ENCODE peak calls at places on chromosomes 6 and 20, in six cellular contexts. One of them, this sample, is unnamed. For H3K4me1, the result is how much of the 10 kb centered on the place peaks cover.

GRCh38 chr6:140436023-140436811 is 1061.8 kb upstream of the CITED2 start:
- DNase-seq in H1: no peak
- DNase-seq in mesenchymal stem cell: peak
- DNase-seq in IMR-90: peak
- DNase-seq in trophoblast cell: peak
- DNase-seq in neuronal stem cell: peak
- DNase-seq in this sample: peak

GRCh38 chr20:50455656-50456451 is 54.3 kb upstream of the PTPN1 start:
- DNase-seq in H1: no peak
- DNase-seq in mesenchymal stem cell: no peak
- DNase-seq in IMR-90: no peak
- DNase-seq in trophoblast cell: no peak
- DNase-seq in neuronal stem cell: no peak
- DNase-seq in this sample: no peak

GRCh38 chr6:75747371-75747984 is 1.6 kb upstream of the MYO6 start:
- DNase-seq in H1: no peak
- DNase-seq in mesenchymal stem cell: no peak
- DNase-seq in IMR-90: no peak
- DNase-seq in trophoblast cell: peak
- DNase-seq in neuronal stem cell: no peak
- DNase-seq in this sample: no peak

GRCh38 chr20:57835462-57836455 is 125.9 kb upstream of the PMEPA1 start:
- DNase-seq in H1: no peak
- DNase-seq in mesenchymal stem cell: no peak
- DNase-seq in IMR-90: no peak
- DNase-seq in trophoblast cell: peak
- DNase-seq in neuronal stem cell: no peak
- DNase-seq in this sample: peak

GRCh38 chr6:165488624-165489295 is 174.3 kb downstream of the PDE10A start:
- DNase-seq in H1: no peak
- DNase-seq in mesenchymal stem cell: no peak
- DNase-seq in IMR-90: no peak
- DNase-seq in trophoblast cell: no peak
- DNase-seq in neuronal stem cell: no peak
- DNase-seq in this sample: no peak

GRCh38 chr6:113632220-113632864 is 224.8 kb upstream of the MARCKS start:
- DNase-seq in H1: no peak
- DNase-seq in mesenchymal stem cell: peak
- DNase-seq in IMR-90: peak
- DNase-seq in trophoblast cell: peak
- DNase-seq in neuronal stem cell: peak
- DNase-seq in this sample: no peak

GRCh38 chr6:33904050-33904827 is 100.4 kb upstream of the MLN start:
- DNase-seq in H1: no peak
- DNase-seq in mesenchymal stem cell: no peak
- DNase-seq in IMR-90: no peak
- DNase-seq in trophoblast cell: no peak
- DNase-seq in neuronal stem cell: no peak
- DNase-seq in this sample: no peak

GRCh38 chr6:159084493-159085091 is 39.8 kb upstream of the TAGAP start:
- DNase-seq in H1: no peak
- DNase-seq in mesenchymal stem cell: peak
- DNase-seq in IMR-90: peak
- DNase-seq in trophoblast cell: peak
- DNase-seq in neuronal stem cell: no peak
- DNase-seq in this sample: no peak

GRCh38 chr6:40286027-40286426 is 301.1 kb downstream of the LRFN2 start:
- DNase-seq in H1: no peak
- DNase-seq in mesenchymal stem cell: no peak
- DNase-seq in IMR-90: no peak
- DNase-seq in trophoblast cell: no peak
- DNase-seq in neuronal stem cell: no peak
- DNase-seq in this sample: peak

GRCh38 chr6:144768676-144769599 is 483.8 kb downstream of the UTRN start:
- DNase-seq in H1: no peak
- DNase-seq in mesenchymal stem cell: no peak
- DNase-seq in IMR-90: no peak
- DNase-seq in trophoblast cell: no peak
- DNase-seq in neuronal stem cell: no peak
- DNase-seq in this sample: no peak

GRCh38 chr20:57930328-57930727 is 220.5 kb upstream of the PMEPA1 start:
- DNase-seq in H1: no peak
- DNase-seq in mesenchymal stem cell: no peak
- DNase-seq in IMR-90: no peak
- DNase-seq in trophoblast cell: no peak
- DNase-seq in neuronal stem cell: no peak
- DNase-seq in this sample: no peak

GRCh38 chr6:160979063-160979708 is 12.4 kb upstream of the MAP3K4 start:
- DNase-seq in H1: no peak
- DNase-seq in mesenchymal stem cell: peak
- DNase-seq in IMR-90: peak
- DNase-seq in trophoblast cell: no peak
- DNase-seq in neuronal stem cell: no peak
- DNase-seq in this sample: no peak

GRCh38 chr6:16539086-16539931 is 222.0 kb downstream of the ATXN1 start:
- DNase-seq in H1: no peak
- DNase-seq in mesenchymal stem cell: no peak
- DNase-seq in IMR-90: no peak
- DNase-seq in trophoblast cell: no peak
- DNase-seq in neuronal stem cell: no peak
- DNase-seq in this sample: no peak

GRCh38 chr20:46592580-46593362 is 42.3 kb upstream of the OCSTAMP start:
- DNase-seq in H1: no peak
- DNase-seq in mesenchymal stem cell: no peak
- DNase-seq in IMR-90: no peak
- DNase-seq in trophoblast cell: peak
- DNase-seq in neuronal stem cell: no peak
- DNase-seq in this sample: peak

GRCh38 chr20:19231359-19232035 is 19.1 kb downstream of the SLC24A3 start:
- DNase-seq in H1: no peak
- DNase-seq in mesenchymal stem cell: no peak
- DNase-seq in IMR-90: no peak
- DNase-seq in trophoblast cell: no peak
- DNase-seq in neuronal stem cell: no peak
- DNase-seq in this sample: no peak

GRCh38 chr20:52847029-52847660 is 125.0 kb upstream of the TSHZ2 start:
- DNase-seq in H1: no peak
- DNase-seq in mesenchymal stem cell: no peak
- DNase-seq in IMR-90: no peak
- DNase-seq in trophoblast cell: no peak
- DNase-seq in neuronal stem cell: no peak
- DNase-seq in this sample: no peak

GRCh38 chr6:157461000-157461915 is 80.3 kb downstream of the ZDHHC14 start:
- DNase-seq in H1: no peak
- DNase-seq in mesenchymal stem cell: peak
- DNase-seq in IMR-90: peak
- DNase-seq in trophoblast cell: peak
- DNase-seq in neuronal stem cell: no peak
- DNase-seq in this sample: peak

GRCh38 chr6:11434565-11435326 is 102.8 kb upstream of the TMEM170B start:
- DNase-seq in H1: no peak
- DNase-seq in mesenchymal stem cell: peak
- DNase-seq in IMR-90: peak
- DNase-seq in trophoblast cell: peak
- DNase-seq in neuronal stem cell: no peak
- DNase-seq in this sample: no peak

GRCh38 chr6:121748376-121748775 is 312.9 kb downstream of the GJA1 start:
- DNase-seq in H1: no peak
- DNase-seq in mesenchymal stem cell: peak
- DNase-seq in IMR-90: peak
- DNase-seq in trophoblast cell: no peak
- DNase-seq in neuronal stem cell: no peak
- DNase-seq in this sample: no peak

GRCh38 chr6:79648315-79648714 is 17.2 kb downstream of the SH3BGRL2 start:
- DNase-seq in H1: no peak
- DNase-seq in mesenchymal stem cell: no peak
- DNase-seq in IMR-90: no peak
- DNase-seq in trophoblast cell: no peak
- DNase-seq in neuronal stem cell: no peak
- DNase-seq in this sample: no peak

GRCh38 chr6:97812940-97813339 is 529.9 kb upstream of the MMS22L start:
- DNase-seq in H1: no peak
- DNase-seq in mesenchymal stem cell: no peak
- DNase-seq in IMR-90: no peak
- DNase-seq in trophoblast cell: peak
- DNase-seq in neuronal stem cell: no peak
- DNase-seq in this sample: no peak

GRCh38 chr20:48350291-48350988 is 477.4 kb downstream of the PREX1 start:
- DNase-seq in H1: peak
- DNase-seq in mesenchymal stem cell: no peak
- DNase-seq in IMR-90: no peak
- DNase-seq in trophoblast cell: peak
- DNase-seq in neuronal stem cell: no peak
- DNase-seq in this sample: peak

GRCh38 chr6:151142676-151143075 is 97.1 kb upstream of the AKAP12 start:
- DNase-seq in H1: no peak
- DNase-seq in mesenchymal stem cell: no peak
- DNase-seq in IMR-90: no peak
- DNase-seq in trophoblast cell: no peak
- DNase-seq in neuronal stem cell: no peak
- DNase-seq in this sample: no peak

GRCh38 chr6:151140767-151141166 is 99.0 kb upstream of the AKAP12 start:
- DNase-seq in H1: no peak
- DNase-seq in mesenchymal stem cell: no peak
- DNase-seq in IMR-90: no peak
- DNase-seq in trophoblast cell: no peak
- DNase-seq in neuronal stem cell: no peak
- DNase-seq in this sample: no peak

GRCh38 chr6:151141685-151142084 is 98.1 kb upstream of the AKAP12 start:
- DNase-seq in H1: no peak
- DNase-seq in mesenchymal stem cell: peak
- DNase-seq in IMR-90: no peak
- DNase-seq in trophoblast cell: no peak
- DNase-seq in neuronal stem cell: no peak
- DNase-seq in this sample: no peak

GRCh38 chr6:151143337-151143736 is 96.4 kb upstream of the AKAP12 start:
- DNase-seq in H1: no peak
- DNase-seq in mesenchymal stem cell: no peak
- DNase-seq in IMR-90: no peak
- DNase-seq in trophoblast cell: no peak
- DNase-seq in neuronal stem cell: no peak
- DNase-seq in this sample: no peak

GRCh38 chr6:151143806-151144205 is 96.0 kb upstream of the AKAP12 start:
- DNase-seq in H1: no peak
- DNase-seq in mesenchymal stem cell: no peak
- DNase-seq in IMR-90: no peak
- DNase-seq in trophoblast cell: no peak
- DNase-seq in neuronal stem cell: no peak
- DNase-seq in this sample: no peak
- H2AFZ ChIP-seq in H1: peak
- H2AFZ ChIP-seq in mesenchymal stem cell: no peak
- H2AFZ ChIP-seq in IMR-90: peak
- H2AFZ ChIP-seq in trophoblast cell: no peak
- H2AFZ ChIP-seq in neuronal stem cell: peak
- H2AFZ ChIP-seq in this sample: no peak

GRCh38 chr6:14888575-14889000 is 357.3 kb upstream of the JARID2 start:
- DNase-seq in H1: no peak
- DNase-seq in mesenchymal stem cell: no peak
- DNase-seq in IMR-90: no peak
- DNase-seq in trophoblast cell: peak
- DNase-seq in neuronal stem cell: no peak
- DNase-seq in this sample: no peak
- H2AK5ac ChIP-seq in H1: peak
- H2AK5ac ChIP-seq in mesenchymal stem cell: no peak
- H2AK5ac ChIP-seq in IMR-90: peak
- H2AK5ac ChIP-seq in trophoblast cell: no peak
- H2AK5ac ChIP-seq in neuronal stem cell: no peak
- H2AK5ac ChIP-seq in this sample: no peak

DNA sequence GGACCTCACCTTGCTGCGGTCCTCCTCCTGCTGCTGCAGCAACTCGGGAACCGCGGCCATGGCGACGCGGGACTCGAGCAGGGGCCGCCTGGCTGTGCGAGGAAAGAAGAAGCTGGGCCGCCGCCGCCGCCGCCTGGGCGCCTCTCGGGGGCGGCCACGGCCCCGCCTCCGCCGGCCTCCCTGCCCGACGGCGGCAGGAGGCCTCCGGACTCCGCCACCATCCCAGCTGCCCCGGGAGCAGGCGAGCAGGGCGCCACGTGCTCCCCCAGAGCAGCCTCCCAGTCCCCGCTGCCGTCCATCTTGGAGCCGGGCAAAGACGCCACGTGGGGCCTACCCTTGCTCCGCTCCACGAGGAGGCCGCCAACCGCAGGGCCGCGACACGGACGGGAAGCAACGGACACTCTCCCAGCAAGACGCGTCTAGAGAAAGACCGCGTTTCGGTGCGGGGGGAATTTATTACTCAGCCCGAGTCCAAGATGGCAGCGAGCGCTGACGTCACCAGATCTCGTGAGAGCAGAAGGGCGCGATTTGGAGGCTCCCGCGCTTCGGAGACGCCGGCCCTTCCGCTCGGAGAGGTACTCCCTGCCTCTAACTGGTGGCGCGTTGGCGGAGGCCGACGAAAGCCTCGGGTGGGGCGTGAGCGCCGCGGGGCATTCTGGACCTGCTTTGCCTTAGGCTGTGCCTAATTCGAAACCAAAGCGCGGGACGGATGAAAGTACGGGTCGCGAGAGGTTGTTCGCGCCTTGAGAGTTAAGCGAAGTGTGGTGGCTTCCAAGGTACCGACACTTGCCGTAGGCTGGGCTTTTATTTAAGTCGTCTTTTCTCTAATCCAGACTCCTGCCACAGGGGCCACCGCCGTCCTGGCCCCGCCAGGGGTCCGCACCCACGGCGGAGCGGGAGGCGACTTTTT is at the start of the genes MGME1 and SNX5:
- DNase-seq in H1: peak
- DNase-seq in mesenchymal stem cell: peak
- DNase-seq in IMR-90: peak
- DNase-seq in trophoblast cell: peak
- DNase-seq in neuronal stem cell: peak
- DNase-seq in this sample: peak
- H3K4me1 ChIP-seq in H1: under half
- H3K4me1 ChIP-seq in mesenchymal stem cell: under half
- H3K4me1 ChIP-seq in IMR-90: under half
- H3K4me1 ChIP-seq in trophoblast cell: under half
- H3K4me1 ChIP-seq in neuronal stem cell: under half
- H3K4me1 ChIP-seq in this sample: under half

DNA sequence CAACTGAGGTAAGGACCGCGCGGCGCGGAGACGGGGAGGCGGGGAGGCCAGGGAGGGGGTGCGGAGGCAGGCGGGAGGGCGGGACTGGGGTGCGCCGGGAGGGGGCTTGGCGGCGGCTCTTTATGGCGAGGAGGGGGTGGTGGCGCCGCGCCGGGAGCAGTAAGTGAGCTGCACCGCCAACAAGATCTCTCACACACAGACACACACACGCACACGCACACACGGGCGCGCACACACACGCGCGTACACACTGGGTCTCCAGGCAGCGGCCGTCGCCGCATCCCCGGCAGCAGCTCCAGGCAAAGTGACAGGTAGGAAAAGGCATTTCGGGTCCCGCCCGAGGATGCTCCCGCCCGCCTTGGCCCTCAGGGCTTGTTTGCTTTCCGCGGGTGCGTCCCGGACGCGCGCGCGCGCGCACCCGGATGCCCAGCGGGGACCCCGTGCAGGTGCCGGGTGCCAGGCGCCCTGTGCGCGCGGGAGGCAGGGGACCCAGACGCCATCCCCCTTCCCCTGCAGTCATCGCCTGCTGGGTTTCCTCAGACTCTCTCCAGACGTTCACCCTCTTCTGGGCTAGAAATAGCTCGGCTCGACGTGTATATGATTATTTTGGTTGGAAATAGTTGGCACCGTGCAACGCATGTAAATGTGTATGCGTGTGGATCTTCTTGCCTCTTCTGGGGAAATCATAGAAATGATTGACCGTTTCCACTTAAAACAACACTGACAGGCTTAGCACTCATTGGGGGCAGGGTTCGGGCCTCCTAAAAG is at the start of gene PLCB4:
- DNase-seq in H1: peak
- DNase-seq in mesenchymal stem cell: peak
- DNase-seq in IMR-90: peak
- DNase-seq in trophoblast cell: peak
- DNase-seq in neuronal stem cell: peak
- DNase-seq in this sample: peak
- H2AFZ ChIP-seq in H1: no peak
- H2AFZ ChIP-seq in mesenchymal stem cell: peak
- H2AFZ ChIP-seq in IMR-90: peak
- H2AFZ ChIP-seq in trophoblast cell: peak
- H2AFZ ChIP-seq in neuronal stem cell: peak
- H2AFZ ChIP-seq in this sample: no peak